ENCODE peak calls at places on chromosomes 5 and 9, in six cellular contexts. One of them, this sample, is unnamed. For H3K4me1, the result is how much of the 10 kb centered on the place peaks cover.

GRCh38 chr5:5464036-5464715 is 41.7 kb downstream of the ICE1 start:
- DNase-seq in adrenal gland: no peak
- DNase-seq in HepG2: no peak
- DNase-seq in mesendoderm: no peak
- DNase-seq in OCI-LY7: no peak
- DNase-seq in heart right ventricle: no peak
- DNase-seq in this sample: no peak

GRCh38 chr9:115142502-115143265 is 24.7 kb upstream of the TNC start:
- DNase-seq in mesendoderm: no peak
- DNase-seq in HepG2: no peak
- DNase-seq in adrenal gland: no peak
- DNase-seq in heart right ventricle: no peak
- DNase-seq in OCI-LY7: no peak
- DNase-seq in this sample: no peak

GRCh38 chr5:124371121-124371706 is 375.2 kb downstream of the ZNF608 start:
- DNase-seq in HepG2: no peak
- DNase-seq in OCI-LY7: no peak
- DNase-seq in heart right ventricle: no peak
- DNase-seq in mesendoderm: no peak
- DNase-seq in adrenal gland: peak
- DNase-seq in this sample: no peak

GRCh38 chr5:56278267-56278826 is 45.2 kb upstream of the ANKRD55 start:
- DNase-seq in adrenal gland: no peak
- DNase-seq in mesendoderm: peak
- DNase-seq in heart right ventricle: no peak
- DNase-seq in HepG2: no peak
- DNase-seq in OCI-LY7: no peak
- DNase-seq in this sample: no peak

GRCh38 chr5:169581580-169582227 is 1.9 kb upstream of the SPDL1 start:
- DNase-seq in heart right ventricle: no peak
- DNase-seq in HepG2: peak
- DNase-seq in mesendoderm: peak
- DNase-seq in adrenal gland: peak
- DNase-seq in OCI-LY7: peak
- DNase-seq in this sample: peak

GRCh38 chr9:14111670-14112069 is 202.3 kb downstream of the NFIB start:
- DNase-seq in HepG2: no peak
- DNase-seq in heart right ventricle: no peak
- DNase-seq in mesendoderm: no peak
- DNase-seq in OCI-LY7: no peak
- DNase-seq in adrenal gland: no peak
- DNase-seq in this sample: no peak

GRCh38 chr5:40521108-40521785 is 158.5 kb upstream of the PTGER4 start:
- DNase-seq in adrenal gland: no peak
- DNase-seq in mesendoderm: no peak
- DNase-seq in heart right ventricle: no peak
- DNase-seq in OCI-LY7: no peak
- DNase-seq in HepG2: no peak
- DNase-seq in this sample: no peak

GRCh38 chr9:92535940-92536850 is at the start of gene ECM2:
- DNase-seq in adrenal gland: no peak
- DNase-seq in heart right ventricle: no peak
- DNase-seq in HepG2: no peak
- DNase-seq in OCI-LY7: no peak
- DNase-seq in mesendoderm: no peak
- DNase-seq in this sample: no peak

GRCh38 chr9:124132671-124133147 is 121.1 kb downstream of the LHX2 start:
- DNase-seq in heart right ventricle: no peak
- DNase-seq in HepG2: no peak
- DNase-seq in OCI-LY7: no peak
- DNase-seq in mesendoderm: peak
- DNase-seq in adrenal gland: no peak
- DNase-seq in this sample: peak

GRCh38 chr9:124133752-124134151 is 122.2 kb downstream of the LHX2 start:
- DNase-seq in adrenal gland: peak
- DNase-seq in mesendoderm: peak
- DNase-seq in HepG2: peak
- DNase-seq in heart right ventricle: peak
- DNase-seq in OCI-LY7: peak
- DNase-seq in this sample: peak

GRCh38 chr9:124135813-124136365 is 121.9 kb upstream of the NEK6 start:
- DNase-seq in mesendoderm: no peak
- DNase-seq in heart right ventricle: no peak
- DNase-seq in OCI-LY7: no peak
- DNase-seq in adrenal gland: no peak
- DNase-seq in HepG2: no peak
- DNase-seq in this sample: no peak

GRCh38 chr9:124137009-124137943 is 120.5 kb upstream of the NEK6 start:
- DNase-seq in HepG2: no peak
- DNase-seq in adrenal gland: no peak
- DNase-seq in mesendoderm: no peak
- DNase-seq in heart right ventricle: no peak
- DNase-seq in OCI-LY7: peak
- DNase-seq in this sample: no peak

GRCh38 chr9:124134526-124134925 is 123.0 kb downstream of the LHX2 start:
- DNase-seq in OCI-LY7: no peak
- DNase-seq in adrenal gland: no peak
- DNase-seq in HepG2: no peak
- DNase-seq in mesendoderm: no peak
- DNase-seq in heart right ventricle: no peak
- DNase-seq in this sample: no peak
- H3K4me3 ChIP-seq in OCI-LY7: no peak
- H3K4me3 ChIP-seq in adrenal gland: no peak
- H3K4me3 ChIP-seq in HepG2: no peak
- H3K4me3 ChIP-seq in mesendoderm: no peak
- H3K4me3 ChIP-seq in heart right ventricle: no peak
- H3K4me3 ChIP-seq in this sample: no peak

GRCh38 chr5:119274767-119275130 is 81.1 kb upstream of the TNFAIP8 start:
- DNase-seq in mesendoderm: peak
- DNase-seq in OCI-LY7: peak
- DNase-seq in HepG2: no peak
- DNase-seq in heart right ventricle: no peak
- DNase-seq in adrenal gland: no peak
- DNase-seq in this sample: no peak
- H3K4me1 ChIP-seq in mesendoderm: under half
- H3K4me1 ChIP-seq in OCI-LY7: half or more
- H3K4me1 ChIP-seq in HepG2: under half
- H3K4me1 ChIP-seq in heart right ventricle: under half
- H3K4me1 ChIP-seq in adrenal gland: under half
- H3K4me1 ChIP-seq in this sample: under half

DNA sequence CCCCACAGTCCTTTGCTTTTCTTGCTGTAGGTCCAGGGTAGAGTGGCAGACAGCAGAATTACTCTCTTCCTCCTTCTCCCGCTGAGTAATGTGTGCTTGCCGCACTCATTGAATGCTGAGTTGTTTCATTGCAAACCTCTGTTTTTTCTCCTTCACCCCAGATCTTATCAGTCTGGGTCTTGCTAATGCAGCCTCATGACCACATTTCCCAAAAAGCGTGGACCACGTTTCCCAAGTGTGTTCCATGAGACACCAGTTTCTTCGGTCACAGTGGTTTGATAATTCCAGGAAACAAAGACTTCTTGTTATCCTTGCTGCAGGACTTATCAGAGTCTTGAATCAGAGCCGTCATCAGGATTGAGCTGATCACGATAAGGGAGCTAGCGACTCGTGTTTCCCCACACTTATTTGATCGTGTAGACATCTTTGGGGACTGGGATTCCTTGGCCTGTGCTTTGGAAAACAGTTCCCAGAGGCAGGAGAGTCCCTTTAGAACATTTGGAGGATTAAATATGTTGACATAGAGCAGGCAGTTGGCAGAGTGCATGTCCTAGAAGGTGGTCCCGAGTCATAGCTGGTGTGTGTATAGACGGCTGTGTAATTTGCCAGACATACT is 4.4 kb downstream of the LRRC8A start:
- DNase-seq in mesendoderm: no peak
- DNase-seq in OCI-LY7: no peak
- DNase-seq in heart right ventricle: no peak
- DNase-seq in HepG2: no peak
- DNase-seq in adrenal gland: no peak
- DNase-seq in this sample: no peak
- H3K4me3 ChIP-seq in mesendoderm: no peak
- H3K4me3 ChIP-seq in OCI-LY7: no peak
- H3K4me3 ChIP-seq in heart right ventricle: peak
- H3K4me3 ChIP-seq in HepG2: no peak
- H3K4me3 ChIP-seq in adrenal gland: no peak
- H3K4me3 ChIP-seq in this sample: no peak

DNA sequence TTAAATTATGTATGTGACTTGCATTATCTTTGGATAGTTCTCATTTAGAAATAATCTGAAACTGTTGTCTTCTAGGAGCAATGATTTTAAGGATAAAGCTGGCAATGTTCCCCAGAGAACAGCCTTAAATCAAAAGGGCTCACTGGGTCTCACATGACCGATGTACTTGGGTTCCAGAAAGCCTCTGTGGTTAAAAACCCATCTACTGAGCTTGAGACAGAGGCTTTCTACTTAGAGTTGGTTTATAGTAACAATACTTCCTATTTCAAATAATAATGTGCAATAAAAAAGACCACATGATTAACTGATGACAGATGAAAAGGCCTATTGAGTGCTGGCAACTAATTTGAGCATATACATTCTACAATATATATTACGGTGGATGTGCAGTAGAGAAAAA is 1143.5 kb downstream of the PTPRD start:
- DNase-seq in adrenal gland: no peak
- DNase-seq in mesendoderm: no peak
- DNase-seq in HepG2: no peak
- DNase-seq in OCI-LY7: no peak
- DNase-seq in heart right ventricle: no peak
- DNase-seq in this sample: no peak
- H3K4me1 ChIP-seq in adrenal gland: under half
- H3K4me1 ChIP-seq in mesendoderm: under half
- H3K4me1 ChIP-seq in HepG2: under half
- H3K4me1 ChIP-seq in OCI-LY7: under half
- H3K4me1 ChIP-seq in heart right ventricle: under half
- H3K4me1 ChIP-seq in this sample: under half

GRCh38 chr5:138354387-138354786 is 1.9 kb downstream of the KDM3B start:
- DNase-seq in HepG2: no peak
- DNase-seq in adrenal gland: no peak
- DNase-seq in mesendoderm: no peak
- DNase-seq in heart right ventricle: no peak
- DNase-seq in OCI-LY7: no peak
- DNase-seq in this sample: peak

GRCh38 chr5:138352071-138352721 is at the start of gene KDM3B:
- DNase-seq in mesendoderm: peak
- DNase-seq in heart right ventricle: peak
- DNase-seq in adrenal gland: peak
- DNase-seq in OCI-LY7: peak
- DNase-seq in HepG2: peak
- DNase-seq in this sample: peak

GRCh38 chr5:138353550-138353893 is 1.0 kb downstream of the KDM3B start:
- DNase-seq in OCI-LY7: peak
- DNase-seq in mesendoderm: no peak
- DNase-seq in HepG2: no peak
- DNase-seq in adrenal gland: no peak
- DNase-seq in heart right ventricle: no peak
- DNase-seq in this sample: no peak

GRCh38 chr5:138352722-138353549 is 451 bp downstream of the KDM3B start:
- DNase-seq in heart right ventricle: peak
- DNase-seq in HepG2: peak
- DNase-seq in OCI-LY7: peak
- DNase-seq in adrenal gland: peak
- DNase-seq in mesendoderm: peak
- DNase-seq in this sample: peak

GRCh38 chr5:138354926-138355378 is 2.5 kb downstream of the KDM3B start:
- DNase-seq in adrenal gland: peak
- DNase-seq in heart right ventricle: no peak
- DNase-seq in OCI-LY7: peak
- DNase-seq in HepG2: peak
- DNase-seq in mesendoderm: peak
- DNase-seq in this sample: peak
- H3K4me3 ChIP-seq in adrenal gland: no peak
- H3K4me3 ChIP-seq in heart right ventricle: peak
- H3K4me3 ChIP-seq in OCI-LY7: peak
- H3K4me3 ChIP-seq in HepG2: peak
- H3K4me3 ChIP-seq in mesendoderm: no peak
- H3K4me3 ChIP-seq in this sample: peak

GRCh38 chr5:93191016-93191415 is 390.0 kb downstream of the NR2F1-AS1 start:
- DNase-seq in mesendoderm: peak
- DNase-seq in OCI-LY7: no peak
- DNase-seq in HepG2: no peak
- DNase-seq in heart right ventricle: no peak
- DNase-seq in adrenal gland: no peak
- DNase-seq in this sample: no peak

GRCh38 chr5:93191426-93191825 is 389.6 kb downstream of the NR2F1-AS1 start:
- DNase-seq in adrenal gland: no peak
- DNase-seq in OCI-LY7: no peak
- DNase-seq in HepG2: no peak
- DNase-seq in mesendoderm: no peak
- DNase-seq in heart right ventricle: no peak
- DNase-seq in this sample: no peak

GRCh38 chr5:93192683-93193082 is 388.3 kb downstream of the NR2F1-AS1 start:
- DNase-seq in adrenal gland: no peak
- DNase-seq in heart right ventricle: no peak
- DNase-seq in HepG2: no peak
- DNase-seq in mesendoderm: peak
- DNase-seq in OCI-LY7: no peak
- DNase-seq in this sample: no peak

GRCh38 chr5:93192107-93192506 is 388.9 kb downstream of the NR2F1-AS1 start:
- DNase-seq in OCI-LY7: no peak
- DNase-seq in heart right ventricle: no peak
- DNase-seq in adrenal gland: no peak
- DNase-seq in HepG2: peak
- DNase-seq in mesendoderm: no peak
- DNase-seq in this sample: no peak

GRCh38 chr5:93193756-93194155 is 387.3 kb downstream of the NR2F1-AS1 start:
- DNase-seq in OCI-LY7: no peak
- DNase-seq in HepG2: no peak
- DNase-seq in mesendoderm: no peak
- DNase-seq in heart right ventricle: no peak
- DNase-seq in adrenal gland: no peak
- DNase-seq in this sample: no peak
- H3K4me1 ChIP-seq in OCI-LY7: under half
- H3K4me1 ChIP-seq in HepG2: half or more
- H3K4me1 ChIP-seq in mesendoderm: under half
- H3K4me1 ChIP-seq in heart right ventricle: under half
- H3K4me1 ChIP-seq in adrenal gland: under half
- H3K4me1 ChIP-seq in this sample: under half

GRCh38 chr9:136093331-136093986 is 1.6 kb downstream of the NACC2 start:
- DNase-seq in HepG2: no peak
- DNase-seq in mesendoderm: peak
- DNase-seq in heart right ventricle: peak
- DNase-seq in OCI-LY7: no peak
- DNase-seq in adrenal gland: peak
- DNase-seq in this sample: peak
- H3K4me3 ChIP-seq in HepG2: peak
- H3K4me3 ChIP-seq in mesendoderm: no peak
- H3K4me3 ChIP-seq in heart right ventricle: peak
- H3K4me3 ChIP-seq in OCI-LY7: no peak
- H3K4me3 ChIP-seq in adrenal gland: peak
- H3K4me3 ChIP-seq in this sample: peak

GRCh38 chr5:151219789-151220188 is 4.1 kb downstream of the CCDC69 start:
- DNase-seq in adrenal gland: no peak
- DNase-seq in OCI-LY7: no peak
- DNase-seq in mesendoderm: peak
- DNase-seq in HepG2: no peak
- DNase-seq in heart right ventricle: no peak
- DNase-seq in this sample: peak
- H3K4me1 ChIP-seq in adrenal gland: half or more
- H3K4me1 ChIP-seq in OCI-LY7: half or more
- H3K4me1 ChIP-seq in mesendoderm: under half
- H3K4me1 ChIP-seq in HepG2: under half
- H3K4me1 ChIP-seq in heart right ventricle: under half
- H3K4me1 ChIP-seq in this sample: under half

This sample was measured in endodermal cell.